ENCODE peak calls at places on chromosome 1, in ten cellular contexts. T is A549; V is IMR-90; B is tibial nerve; I is body of pancreas; J is tibial artery; L is dorsolateral prefrontal cortex; H is fibroblast of lung; Z is CD8-positive, alpha-beta T cell; Y is uterus. R is an unnamed sample.

GRCh38 chr1:19921310-19921709 is 2.1 kb downstream of the PLA2G2E start:
- DNase-seq in H (no peak), B (no peak), T (no peak), V (no peak), Z (no peak), J (no peak), L (peak), Y (no peak), I (no peak), R (no peak)

GRCh38 chr1:19163261-19163660 is 46.8 kb downstream of the UBR4 start:
- DNase-seq in H (peak), V (peak), J (peak), T (no peak), I (no peak), L (no peak), B (no peak), Y (no peak), Z (no peak), R (peak)

GRCh38 chr1:93846151-93846928 is 32.7 kb downstream of the DNTTIP2 start:
- DNase-seq in Z (peak), H (peak), L (peak), T (peak), J (peak), V (peak), B (peak), I (peak), Y (peak), R (peak)

GRCh38 chr1:109248797-109249629 is at the start of gene CELSR2:
- DNase-seq in B (no peak), I (peak), V (peak), L (peak), H (peak), Y (peak), T (peak), Z (peak), J (no peak), R (no peak)

GRCh38 chr1:153652795-153653507 is 5.6 kb upstream of the SNAPIN start:
- DNase-seq in H (peak), V (peak), Z (no peak), T (no peak), L (no peak), J (no peak), Y (no peak), I (peak), B (no peak), R (no peak)

GRCh38 chr1:207088731-207089626 is at the start of gene C4BPB:
- DNase-seq in Z (no peak), B (no peak), V (no peak), I (peak), J (no peak), L (no peak), T (no peak), Y (no peak), H (no peak), R (no peak)

GRCh38 chr1:20115916-20116315 is 3.4 kb downstream of the PLA2G2D start:
- DNase-seq in J (no peak), L (no peak), T (no peak), H (no peak), B (no peak), Z (no peak), V (no peak), I (no peak), Y (no peak), R (no peak)

GRCh38 chr1:95247607-95248006 is 13.6 kb downstream of the RWDD3 start:
- DNase-seq in L (no peak), J (no peak), Z (no peak), V (no peak), H (no peak), Y (no peak), T (no peak), B (no peak), I (no peak), R (no peak)

GRCh38 chr1:40630488-40631223 is 34.8 kb downstream of the RIMS3 start:
- DNase-seq in B (no peak), I (peak), H (peak), Y (no peak), J (no peak), Z (no peak), V (peak), L (no peak), T (peak), R (no peak)

GRCh38 chr1:119711804-119712341 is at the start of gene PHGDH:
- DNase-seq in V (peak), H (peak), Y (peak), Z (no peak), I (peak), B (peak), L (peak), J (peak), T (peak), R (peak)

GRCh38 chr1:41482001-41482765 is 2.3 kb downstream of the EDN2 start:
- DNase-seq in V (no peak), I (peak), L (no peak), T (no peak), Y (peak), H (no peak), B (no peak), Z (no peak), J (no peak), R (no peak)

GRCh38 chr1:154493276-154493675 is 8.7 kb upstream of the TDRD10 start:
- DNase-seq in B (no peak), L (no peak), I (peak), H (no peak), V (no peak), Y (no peak), Z (no peak), J (peak), T (no peak), R (no peak)

GRCh38 chr1:29521438-29521715 is 285.1 kb downstream of the PTPRU start:
- DNase-seq in T (no peak), V (no peak), L (no peak), J (no peak), Y (no peak), B (no peak), H (no peak), I (no peak), Z (no peak), R (no peak)

DNA sequence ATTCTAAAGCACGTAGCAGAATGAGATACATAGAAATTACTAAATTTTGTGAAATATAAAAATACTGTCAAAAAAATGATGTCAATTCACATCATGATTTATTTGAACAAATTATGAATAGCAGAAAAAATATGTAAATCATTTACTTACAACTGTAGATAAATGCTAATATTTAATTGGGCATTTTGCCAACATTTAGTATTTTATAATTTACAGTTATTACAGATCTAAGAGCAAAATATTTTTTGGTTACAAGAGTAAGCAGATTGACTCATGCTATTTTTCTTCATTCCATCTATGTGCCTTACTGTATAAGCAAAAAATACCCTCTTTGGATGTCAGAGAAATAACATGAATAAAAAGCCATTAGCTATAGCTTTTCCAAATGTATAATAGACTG is 282.3 kb upstream of the RGS18 start:
- DNase-seq in I (no peak), B (no peak), V (no peak), H (no peak), Z (no peak), Y (no peak), J (no peak), L (no peak), T (no peak), R (no peak)
- TF ChIP-seq CTCF in I (no peak), B (no peak), V (no peak), H (no peak), Z (no peak), Y (no peak), J (no peak), L (no peak), T (no peak), R (no peak)

DNA sequence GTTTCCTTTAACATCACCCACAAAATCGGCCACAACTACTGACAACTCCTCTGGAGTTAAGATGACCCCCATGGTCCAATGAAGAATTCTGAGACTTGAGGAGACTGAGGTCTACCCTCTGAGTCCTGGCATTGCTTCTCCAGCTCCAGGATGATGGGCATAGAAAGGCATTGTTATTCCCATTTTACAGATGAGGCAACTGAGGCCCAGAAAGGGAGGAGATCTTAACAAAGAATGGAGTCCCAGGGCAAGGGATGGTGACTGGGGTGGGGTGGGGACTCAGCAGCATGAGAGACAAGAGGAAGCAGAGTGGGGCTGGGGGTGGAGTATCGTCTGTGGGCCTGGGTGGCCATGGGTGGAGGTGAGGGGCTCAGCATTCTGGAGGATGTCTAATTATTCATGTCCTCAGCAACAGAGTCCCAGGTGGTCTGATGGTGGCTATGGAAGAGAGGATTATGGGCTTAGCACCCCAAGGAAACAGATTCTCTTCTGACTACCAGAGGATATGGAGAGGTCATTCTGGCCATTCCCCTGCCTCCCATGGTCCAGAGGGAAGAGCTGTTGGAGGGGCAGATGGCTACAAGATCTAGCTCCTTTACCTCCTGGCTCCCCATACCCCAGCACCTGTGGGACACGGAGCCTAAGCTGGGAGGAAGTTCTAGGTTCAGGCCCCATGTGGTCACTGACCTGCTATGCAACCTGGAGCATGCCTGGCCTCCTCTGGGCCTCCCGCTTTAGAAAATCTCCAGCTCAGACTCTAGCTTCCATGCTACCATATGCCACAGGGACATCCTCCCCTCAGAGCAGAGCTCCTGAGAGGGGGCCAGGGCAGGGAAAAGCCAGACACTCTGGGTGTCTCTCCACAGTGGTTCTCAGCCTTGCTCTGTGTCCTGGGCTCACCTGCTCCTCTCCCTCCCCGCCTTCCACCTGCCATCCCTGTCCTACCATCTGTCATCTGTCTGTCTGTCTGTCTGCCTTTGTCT is 37.4 kb upstream of the DMBX1 start:
- DNase-seq in T (no peak), V (no peak), I (no peak), B (no peak), H (no peak), Y (no peak), J (no peak), L (no peak), Z (no peak), R (no peak)
- H3K27ac ChIP-seq in T (no peak), V (no peak), I (no peak), B (no peak), H (no peak), Y (no peak), J (no peak), L (no peak), Z (no peak), R (no peak)

GRCh38 chr1:219324171-219324570 is 150.5 kb downstream of the LYPLAL1 start:
- DNase-seq in L (no peak), Z (no peak), Y (no peak), T (no peak), J (no peak), V (no peak), I (no peak), B (no peak), H (peak), R (no peak)

GRCh38 chr1:219323426-219323825 is 149.7 kb downstream of the LYPLAL1 start:
- DNase-seq in Y (no peak), V (peak), B (no peak), I (no peak), J (no peak), T (no peak), Z (no peak), L (no peak), H (peak), R (no peak)

GRCh38 chr1:219324629-219325367 is 151.1 kb downstream of the LYPLAL1 start:
- DNase-seq in T (peak), I (no peak), Z (no peak), Y (no peak), H (peak), J (no peak), L (no peak), V (peak), B (no peak), R (peak)

GRCh38 chr1:219326843-219327242 is 153.2 kb downstream of the LYPLAL1 start:
- DNase-seq in J (no peak), Y (no peak), I (no peak), H (no peak), Z (no peak), L (no peak), T (no peak), V (no peak), B (no peak), R (no peak)

GRCh38 chr1:219325368-219325742 is 151.7 kb downstream of the LYPLAL1 start:
- DNase-seq in J (no peak), Y (no peak), H (no peak), I (no peak), T (no peak), L (no peak), B (no peak), V (no peak), Z (no peak), R (no peak)
- H3K4me3 ChIP-seq in J (no peak), Y (no peak), H (no peak), I (no peak), T (no peak), L (no peak), B (no peak), V (no peak), Z (no peak), R (no peak)

GRCh38 chr1:34926156-34926555 is 3.3 kb downstream of the DLGAP3 start:
- DNase-seq in L (no peak), V (no peak), H (no peak), I (no peak), B (no peak), T (no peak), Z (no peak), Y (no peak), J (no peak), R (no peak)

GRCh38 chr1:34925730-34926129 is 3.7 kb downstream of the DLGAP3 start:
- DNase-seq in J (no peak), I (no peak), Z (no peak), B (no peak), V (no peak), L (no peak), T (no peak), H (no peak), Y (no peak), R (no peak)

GRCh38 chr1:34926894-34927293 is 2.6 kb downstream of the DLGAP3 start:
- DNase-seq in V (no peak), Y (no peak), T (no peak), B (no peak), I (no peak), Z (no peak), H (no peak), L (no peak), J (no peak), R (no peak)

GRCh38 chr1:34928066-34928864 is 1.2 kb downstream of the DLGAP3 start:
- DNase-seq in H (no peak), Z (no peak), I (no peak), T (no peak), B (no peak), Y (no peak), J (no peak), V (no peak), L (no peak), R (no peak)

GRCh38 chr1:34927316-34927715 is 2.1 kb downstream of the DLGAP3 start:
- DNase-seq in H (no peak), Y (no peak), V (no peak), I (no peak), T (no peak), B (no peak), Z (no peak), L (no peak), J (no peak), R (no peak)
- TF ChIP-seq CTCF in H (no peak), Y (no peak), V (no peak), I (no peak), T (no peak), B (no peak), Z (no peak), L (no peak), J (no peak), R (no peak)

DNA sequence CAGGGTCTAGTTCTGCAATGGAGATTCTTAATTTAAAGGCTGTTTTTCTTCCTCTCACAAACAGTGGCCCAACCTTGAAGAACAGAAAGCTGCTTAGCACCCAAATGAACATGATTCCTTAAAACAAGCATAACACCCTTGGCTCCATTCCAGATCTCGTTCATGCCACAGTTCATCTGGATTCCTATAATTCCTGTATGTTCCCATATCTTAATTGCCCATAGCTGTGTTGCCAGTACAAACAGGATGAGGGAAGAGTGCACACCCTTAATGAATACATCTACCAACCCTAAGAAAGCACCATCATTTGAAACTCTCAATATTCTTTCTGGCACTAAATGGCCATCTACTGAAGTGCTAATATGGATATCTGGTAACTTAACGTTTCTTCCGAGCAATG is 45.5 kb downstream of the TGFB2 start:
- DNase-seq in I (no peak), J (no peak), V (no peak), Y (no peak), Z (no peak), T (no peak), H (no peak), B (no peak), L (no peak), R (no peak)
- H3K27ac ChIP-seq in I (no peak), J (no peak), V (no peak), Y (no peak), Z (no peak), T (peak), H (no peak), B (no peak), L (no peak), R (no peak)

R was measured in AG04450.